ENCODE peak calls at places on chromosomes 12 and 14, in five cellular contexts. O is CD8-positive, alpha-beta T cell; L is neural progenitor cell; D is esophagus muscularis mucosa; W is A673. P is an unnamed sample.

GRCh38 chr14:97446087-97446486 is 648.9 kb downstream of the VRK1 start:
- DNase-seq in W (no peak), O (no peak), D (no peak), L (no peak), P (peak; percentile 21)

GRCh38 chr14:44113769-44114730 is 393.0 kb downstream of the FSCB start:
- DNase-seq in D (no peak), O (no peak), L (no peak), W (no peak), P (no peak)

GRCh38 chr12:120584343-120585149 is 3.3 kb upstream of the POP5 start:
- DNase-seq in W (peak; percentile 52), D (no peak), L (peak; percentile 88), O (peak; percentile 52), P (peak; percentile 52)

GRCh38 chr12:121005346-121005815 is 10.9 kb downstream of the C12orf43 start:
- DNase-seq in O (peak; percentile 33), W (peak; percentile 73), L (peak; percentile 77), D (no peak), P (peak; percentile 83)

GRCh38 chr12:22880810-22881209 is 255.8 kb downstream of the ETNK1 start:
- DNase-seq in L (no peak), O (no peak), W (no peak), D (no peak), P (no peak)

GRCh38 chr14:24960816-24961215 is 89.1 kb downstream of the STXBP6 start:
- DNase-seq in O (no peak), W (no peak), D (no peak), L (no peak), P (no peak)

GRCh38 chr12:120224304-120225199 is 23.6 kb upstream of the RPLP0 start:
- DNase-seq in O (peak; percentile 25), D (no peak), L (no peak), W (peak; percentile 86), P (no peak)

GRCh38 chr14:91755560-91755959 is 23.7 kb upstream of the CATSPERB start:
- DNase-seq in L (no peak), O (no peak), D (no peak), W (no peak), P (no peak)

GRCh38 chr12:132719141-132719953 is 8.7 kb downstream of the PGAM5 start:
- DNase-seq in D (no peak), W (no peak), L (no peak), O (no peak), P (no peak)

GRCh38 chr14:56199095-56199975 is 81.1 kb downstream of the PELI2 start:
- DNase-seq in O (no peak), D (peak; percentile 50), L (no peak), W (no peak), P (peak; percentile 55)

GRCh38 chr14:35406811-35407630 is 2.5 kb upstream of the NFKBIA start:
- DNase-seq in O (no peak), D (no peak), W (peak; percentile 84), L (peak; percentile 71), P (peak; percentile 82)

GRCh38 chr14:73743431-73743931 is 29.3 kb upstream of the PNMA1 start:
- DNase-seq in D (no peak), W (no peak), O (peak; percentile 68), L (no peak), P (no peak)

GRCh38 chr12:91414147-91414546 is 231.5 kb upstream of the DCN start:
- DNase-seq in W (no peak), D (no peak), O (no peak), L (no peak), P (no peak)

GRCh38 chr14:61419201-61419600 is 97.8 kb downstream of the PRKCH start:
- DNase-seq in W (no peak), O (no peak), L (no peak), D (no peak), P (no peak)

GRCh38 chr14:23183479-23183878 is at the start of gene SLC7A8:
- DNase-seq in W (peak; percentile 72), O (peak; percentile 41), D (no peak), L (peak; percentile 85), P (peak; percentile 72)

GRCh38 chr12:89281534-89281857 is 70.8 kb downstream of the DUSP6 start:
- DNase-seq in O (no peak), D (no peak), L (no peak), W (no peak), P (no peak)

GRCh38 chr14:64604001-64604400 is 54.2 kb downstream of the PPP1R36 start:
- DNase-seq in W (no peak), O (no peak), L (no peak), D (no peak), P (no peak)

GRCh38 chr12:88925370-88925915 is 345.2 kb upstream of the KITLG start:
- DNase-seq in L (no peak), W (no peak), D (no peak), O (no peak), P (no peak)

GRCh38 chr12:69266045-69266635 is 26.8 kb downstream of the CPSF6 start:
- DNase-seq in W (no peak), L (no peak), O (no peak), D (no peak), P (no peak)

GRCh38 chr14:76419399-76419798 is 43.5 kb downstream of the ESRRB start:
- DNase-seq in D (no peak), L (no peak), O (no peak), W (no peak), P (no peak)

GRCh38 chr12:113591480-113591971 is 119.9 kb upstream of the LHX5 start:
- DNase-seq in W (peak; percentile 60), L (peak; percentile 34), D (no peak), O (no peak), P (peak; percentile 63)

GRCh38 chr12:15146585-15146984 is 74.6 kb downstream of the RERG start:
- DNase-seq in W (no peak), O (no peak), D (no peak), L (peak; percentile 6), P (no peak)

GRCh38 chr12:52268212-52268611 is 6.2 kb upstream of the KRT86 start:
- DNase-seq in W (no peak), O (no peak), D (no peak), L (no peak), P (no peak)

GRCh38 chr14:37945959-37946358 is 261.7 kb upstream of the SSTR1 start:
- DNase-seq in W (no peak), L (no peak), D (no peak), O (no peak), P (no peak)

GRCh38 chr14:49915085-49915484 is 22.2 kb downstream of the ARF6 start:
- DNase-seq in O (no peak), D (no peak), W (no peak), L (no peak), P (no peak)

GRCh38 chr12:95646781-95647184 is 95.5 kb upstream of the USP44 start:
- DNase-seq in O (no peak), W (no peak), D (no peak), L (no peak), P (peak; percentile 27)

GRCh38 chr12:9674226-9674590 is 4.7 kb downstream of the CLEC2D start:
- DNase-seq in D (no peak), W (no peak), L (no peak), O (peak; percentile 54), P (no peak)

GRCh38 chr12:43805857-43806736 is at the start of gene TWF1:
- DNase-seq in O (peak; percentile 81), W (peak; percentile 90), L (peak; percentile 93), D (peak; percentile 95), P (peak; percentile 89)

GRCh38 chr14:37230551-37231194 is 32.9 kb downstream of the MIPOL1 start:
- DNase-seq in O (no peak), W (peak; percentile 80), D (no peak), L (peak; percentile 84), P (peak; percentile 60)

GRCh38 chr14:88196925-88197324 is 126.1 kb downstream of the KCNK10 start:
- DNase-seq in L (no peak), W (no peak), D (no peak), O (no peak), P (no peak)

GRCh38 chr14:105006831-105007592 is 13.9 kb downstream of the CDCA4 start:
- DNase-seq in W (no peak), L (no peak), O (no peak), D (no peak), P (no peak)

GRCh38 chr12:46218509-46219095 is 50.2 kb downstream of the SLC38A1 start:
- DNase-seq in O (no peak), W (no peak), D (no peak), L (no peak), P (no peak)

GRCh38 chr12:6072302-6072752 is 52.1 kb downstream of the VWF start:
- DNase-seq in L (no peak), O (no peak), W (no peak), D (no peak), P (no peak)

GRCh38 chr12:117513353-117513752 is 151.9 kb upstream of the NOS1 start:
- DNase-seq in D (no peak), O (no peak), W (no peak), L (no peak), P (no peak)

GRCh38 chr12:16243487-16244412 is 33.7 kb downstream of the SLC15A5 start:
- DNase-seq in D (no peak), L (no peak), O (no peak), W (no peak), P (no peak)
- H3K36me3 ChIP-seq in D (no peaks in the 10 kb centered on the region), L (no peaks in the 10 kb centered on the region), O (no peaks in the 10 kb centered on the region), W (no peaks in the 10 kb centered on the region), P (no peaks in the 10 kb centered on the region)

GRCh38 chr12:96883571-96883970 is 23.5 kb upstream of the NEDD1 start:
- DNase-seq in O (no peak), D (no peak), W (no peak), L (no peak), P (no peak)
- H3K36me3 ChIP-seq in O (no peaks in the 10 kb centered on the region), D (no peaks in the 10 kb centered on the region), W (no peaks in the 10 kb centered on the region), L (no peaks in the 10 kb centered on the region), P (no peaks in the 10 kb centered on the region)

GRCh38 chr12:106074361-106074705 is 64.4 kb downstream of the NUAK1 start:
- DNase-seq in O (no peak), W (no peak), D (no peak), L (no peak), P (no peak)
- H3K36me3 ChIP-seq in O (no peaks in the 10 kb centered on the region), W (no peaks in the 10 kb centered on the region), D (peaks cover 79% of the 10 kb centered on the region), L (no peaks in the 10 kb centered on the region), P (peaks cover 5% of the 10 kb centered on the region)

DNA sequence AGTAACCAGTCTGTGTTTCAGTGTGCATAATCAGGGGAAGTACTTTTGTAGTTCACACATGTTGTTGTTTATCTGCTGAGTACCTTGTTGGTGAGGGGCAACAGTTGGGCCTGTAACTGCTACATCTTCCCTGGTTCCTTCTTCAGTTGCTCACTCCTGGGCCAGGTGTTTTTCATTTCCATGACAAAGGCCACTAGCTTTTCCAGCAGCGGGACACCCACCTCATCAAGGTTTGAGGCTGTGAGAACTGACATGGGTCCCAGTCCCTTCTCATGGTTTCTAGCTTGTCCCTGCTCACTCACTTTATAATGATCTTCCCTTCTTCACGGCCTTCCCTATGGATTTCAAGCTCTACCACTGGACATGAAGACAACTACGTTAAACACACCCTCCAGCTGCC is 1.5 kb upstream of the NOXRED1 start:
- DNase-seq in L (no peak), O (no peak), D (no peak), W (no peak), P (no peak)
- H3K36me3 ChIP-seq in L (peaks cover 5% of the 10 kb centered on the region), O (peaks cover 28% of the 10 kb centered on the region), D (peaks cover 75% of the 10 kb centered on the region), W (peaks cover 37% of the 10 kb centered on the region), P (peaks cover 5% of the 10 kb centered on the region)

GRCh38 chr12:1640630-1641234 is 11.7 kb downstream of the WNT5B start:
- DNase-seq in W (no peak), L (no peak), O (no peak), D (no peak), P (no peak)

GRCh38 chr12:1644523-1645438 is 15.8 kb downstream of the WNT5B start:
- DNase-seq in L (no peak), W (peak; percentile 67), D (no peak), O (no peak), P (no peak)

GRCh38 chr12:1644113-1644512 is 15.1 kb downstream of the WNT5B start:
- DNase-seq in L (no peak), W (no peak), D (no peak), O (no peak), P (no peak)

GRCh38 chr12:1642513-1642912 is 13.5 kb downstream of the WNT5B start:
- DNase-seq in L (no peak), W (no peak), D (no peak), O (no peak), P (peak; percentile 81)

GRCh38 chr12:1643056-1643455 is 14.0 kb downstream of the WNT5B start:
- DNase-seq in O (no peak), D (no peak), L (no peak), W (no peak), P (peak; percentile 72)
- H3K36me3 ChIP-seq in O (no peaks in the 10 kb centered on the region), D (peaks cover 4% of the 10 kb centered on the region), L (no peaks in the 10 kb centered on the region), W (no peaks in the 10 kb centered on the region), P (peaks cover 1% of the 10 kb centered on the region)

P was measured in mesendoderm.